ENCODE peak calls at places on chromosomes 4 and X, in nine cellular contexts. G, J, F, V, B, E, U, D and L are unnamed samples.

GRCh38 chr4:80393970-80394250 is 58.4 kb downstream of the CFAP299 start:
- ATAC-seq in G (no peak), J (peak; percentile 39), F (no peak), V (no peak), B (no peak), E (no peak), U (no peak), D (no peak), L (no peak)

GRCh38 chrX:101359966-101360365 is 11.4 kb upstream of the TIMM8A start:
- ATAC-seq in G (no peak), J (no peak), F (no peak), V (no peak), B (no peak), E (no peak), U (no peak), D (peak; percentile 60), L (no peak)

GRCh38 chr4:23485793-23486192 is 404.1 kb downstream of the PPARGC1A start:
- ATAC-seq in G (peak; percentile 40), J (no peak), F (no peak), V (peak; percentile 45), B (no peak), E (no peak), U (peak; percentile 42), D (no peak), L (no peak)

GRCh38 chr4:40055873-40056721 is 553 bp upstream of the N4BP2 start:
- ATAC-seq in G (peak; percentile 55), J (peak; percentile 63), F (peak; percentile 64), V (peak; percentile 60), B (peak; percentile 41), E (peak; percentile 64), U (peak; percentile 47), D (peak; percentile 7), L (peak; percentile 2)

GRCh38 chr4:115720611-115721010 is 607.2 kb upstream of the NDST4 start:
- ATAC-seq in G (no peak), J (no peak), F (no peak), V (no peak), B (no peak), E (no peak), U (no peak), D (peak; percentile 98), L (no peak)

GRCh38 chr4:48483777-48484493 is 792 bp downstream of the SLC10A4 start:
- ATAC-seq in G (no peak), J (peak; percentile 71), F (no peak), V (no peak), B (no peak), E (peak; percentile 60), U (peak; percentile 66), D (peak; percentile 52), L (peak; percentile 48)

GRCh38 chrX:133909888-133910287 is 75.5 kb downstream of the GPC3 start:
- ATAC-seq in G (no peak), J (no peak), F (no peak), V (no peak), B (no peak), E (no peak), U (no peak), D (no peak), L (no peak)

GRCh38 chr4:150699599-150699998 is 117.6 kb downstream of the MAB21L2 start:
- ATAC-seq in G (no peak), J (no peak), F (no peak), V (no peak), B (no peak), E (no peak), U (no peak), D (no peak), L (no peak)

GRCh38 chr4:183437452-183437851 is 7.0 kb upstream of the CDKN2AIP start:
- ATAC-seq in G (no peak), J (no peak), F (no peak), V (no peak), B (no peak), E (no peak), U (no peak), D (no peak), L (no peak)

GRCh38 chr4:74158561-74159396 is 861 bp downstream of the MTHFD2L start:
- ATAC-seq in G (no peak), J (no peak), F (no peak), V (no peak), B (no peak), E (no peak), U (peak; percentile 7), D (no peak), L (no peak)

GRCh38 chr4:159358226-159358625 is 255.3 kb downstream of the RAPGEF2 start:
- ATAC-seq in G (no peak), J (no peak), F (no peak), V (no peak), B (no peak), E (no peak), U (no peak), D (peak; percentile 79), L (no peak)

GRCh38 chr4:15489551-15489950 is 19.9 kb downstream of the CC2D2A start:
- ATAC-seq in G (no peak), J (no peak), F (no peak), V (peak; percentile 37), B (no peak), E (no peak), U (no peak), D (no peak), L (no peak)

GRCh38 chr4:76687730-76688441 is 210.1 kb downstream of the SOWAHB start:
- ATAC-seq in G (no peak), J (peak; percentile 34), F (no peak), V (peak; percentile 64), B (no peak), E (no peak), U (peak; percentile 67), D (peak; percentile 11), L (no peak)

GRCh38 chrX:12779534-12779933 is 11.7 kb upstream of the PRPS2 start:
- ATAC-seq in G (no peak), J (no peak), F (no peak), V (no peak), B (no peak), E (no peak), U (no peak), D (no peak), L (no peak)

GRCh38 chr4:170014359-170015008 is 11.7 kb downstream of the MFAP3L start:
- ATAC-seq in G (peak; percentile 34), J (no peak), F (no peak), V (no peak), B (no peak), E (no peak), U (no peak), D (no peak), L (no peak)

GRCh38 chr4:109969909-109970308 is 57.2 kb downstream of the EGF start:
- ATAC-seq in G (no peak), J (no peak), F (no peak), V (no peak), B (no peak), E (no peak), U (no peak), D (no peak), L (no peak)

GRCh38 chr4:183589710-183590109 is 69.3 kb downstream of the RWDD4 start:
- ATAC-seq in G (no peak), J (no peak), F (no peak), V (no peak), B (no peak), E (no peak), U (peak; percentile 75), D (no peak), L (no peak)

GRCh38 chrX:152813211-152813610 is 17.3 kb downstream of the CETN2 start:
- ATAC-seq in G (no peak), J (no peak), F (no peak), V (no peak), B (no peak), E (no peak), U (no peak), D (no peak), L (no peak)

GRCh38 chr4:155383541-155383940 is 6.8 kb upstream of the MAP9 start:
- ATAC-seq in G (no peak), J (peak; percentile 18), F (no peak), V (no peak), B (no peak), E (no peak), U (no peak), D (no peak), L (no peak)

GRCh38 chrX:16827225-16827624 is 41.0 kb downstream of the TXLNG start:
- ATAC-seq in G (no peak), J (no peak), F (no peak), V (no peak), B (no peak), E (no peak), U (no peak), D (peak; percentile 68), L (no peak)

GRCh38 chr4:39814403-39815185 is 116.7 kb downstream of the UBE2K start:
- ATAC-seq in G (no peak), J (peak; percentile 47), F (no peak), V (no peak), B (peak; percentile 25), E (peak; percentile 46), U (no peak), D (peak; percentile 70), L (peak; percentile 13)

GRCh38 chrX:136176399-136176825 is 29.1 kb downstream of the FHL1 start:
- ATAC-seq in G (peak; percentile 91), J (no peak), F (no peak), V (peak; percentile 87), B (no peak), E (no peak), U (no peak), D (peak; percentile 23), L (no peak)

GRCh38 chr4:61301285-61301684 is 101.2 kb downstream of the ADGRL3 start:
- ATAC-seq in G (no peak), J (no peak), F (no peak), V (peak; percentile 38), B (no peak), E (no peak), U (no peak), D (no peak), L (no peak)

GRCh38 chr4:153788419-153789276 is at the start of gene SFRP2:
- ATAC-seq in G (peak; percentile 34), J (no peak), F (no peak), V (no peak), B (no peak), E (no peak), U (no peak), D (peak; percentile 12), L (no peak)

GRCh38 chr4:121655320-121656268 is 41.2 kb downstream of the ANXA5 start:
- ATAC-seq in G (no peak), J (no peak), F (no peak), V (peak; percentile 27), B (no peak), E (no peak), U (peak; percentile 27), D (peak; percentile 7), L (no peak)

GRCh38 chrX:136032370-136032769 is 47.1 kb downstream of the SLC9A6 start:
- ATAC-seq in G (no peak), J (no peak), F (no peak), V (no peak), B (no peak), E (no peak), U (no peak), D (no peak), L (no peak)

GRCh38 chr4:14924080-14924916 is 78.0 kb upstream of the CPEB2 start:
- ATAC-seq in G (no peak), J (peak; percentile 74), F (no peak), V (no peak), B (peak; percentile 37), E (peak; percentile 35), U (no peak), D (no peak), L (no peak)

GRCh38 chr4:48742412-48742811 is 37.7 kb downstream of the FRYL start:
- ATAC-seq in G (no peak), J (no peak), F (no peak), V (no peak), B (no peak), E (no peak), U (no peak), D (peak; percentile 76), L (peak; percentile 32)

GRCh38 chrX:16828126-16828908 is 41.8 kb downstream of the RBBP7 start:
- ATAC-seq in G (peak; percentile 86), J (no peak), F (no peak), V (peak; percentile 68), B (no peak), E (no peak), U (no peak), D (no peak), L (no peak)

GRCh38 chr4:15868065-15868464 is 70.5 kb downstream of the FGFBP1 start:
- ATAC-seq in G (no peak), J (peak; percentile 50), F (no peak), V (no peak), B (no peak), E (no peak), U (peak; percentile 80), D (peak; percentile 97), L (no peak)

GRCh38 chrX:41471786-41472185 is 24.6 kb downstream of the NYX start:
- ATAC-seq in G (no peak), J (no peak), F (no peak), V (no peak), B (no peak), E (no peak), U (no peak), D (no peak), L (no peak)